ENCODE peak calls at places on chromosomes 13 and 19, in four cellular contexts. E is K562, U is GM12878, O is GM12891. V is an unnamed sample.

GRCh38 chr19:5313307-5313706 is 27.3 kb downstream of the PTPRS start:
- DNase-seq in O (no peak), E (no peak), U (no peak), V (no peak)

GRCh38 chr19:38095411-38096308 is 128.4 kb downstream of the DPF1 start:
- DNase-seq in U (peak), E (peak), O (peak), V (peak)

GRCh38 chr13:43284162-43284561 is 260.8 kb downstream of the DNAJC15 start:
- DNase-seq in E (no peak), U (no peak), O (no peak), V (no peak)

GRCh38 chr13:33766724-33767123 is 51.2 kb upstream of the RFC3 start:
- DNase-seq in E (no peak), U (no peak), O (no peak), V (no peak)

GRCh38 chr13:71634605-71635443 is 232.2 kb downstream of the DACH1 start:
- DNase-seq in O (no peak), E (no peak), U (no peak), V (no peak)

GRCh38 chr19:10565028-10565566 is 713 bp downstream of the KRI1 start:
- DNase-seq in O (peak), U (no peak), E (peak), V (peak)

GRCh38 chr13:92682832-92683517 is 543.6 kb upstream of the GPC6 start:
- DNase-seq in O (no peak), U (no peak), E (peak), V (no peak)

GRCh38 chr19:52570005-52570861 is at the start of gene ZNF701:
- DNase-seq in U (peak), O (peak), E (peak), V (peak)

GRCh38 chr13:37443538-37443937 is 155.0 kb downstream of the POSTN start:
- DNase-seq in O (no peak), U (no peak), E (no peak), V (no peak)

GRCh38 chr13:93505104-93505952 is 278.7 kb downstream of the GPC6 start:
- DNase-seq in O (no peak), E (no peak), U (no peak), V (no peak)

DNA sequence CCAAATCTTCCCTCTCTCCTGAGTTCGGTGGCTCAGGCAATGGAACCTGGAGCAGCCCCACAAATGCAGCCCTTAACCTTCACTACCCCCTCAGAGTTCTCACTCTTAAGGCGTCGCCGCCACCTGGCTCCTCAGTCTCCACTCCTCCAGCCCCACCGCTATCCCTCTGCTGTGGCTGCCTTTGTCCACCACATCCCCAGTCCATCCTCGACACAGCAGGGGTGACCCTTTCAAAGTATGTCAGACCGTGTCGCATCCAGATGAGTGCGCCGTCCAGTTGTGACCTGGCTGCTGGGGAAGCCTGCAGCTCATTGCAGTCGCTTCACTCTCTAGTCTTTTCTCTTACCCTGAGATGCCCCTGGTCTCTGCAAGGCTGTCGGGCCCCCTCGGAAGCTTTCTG is 1.0 kb downstream of the SPPL2B start:
- DNase-seq in U (no peak), O (no peak), E (no peak), V (no peak)
- TF ChIP-seq SPI1 in U (no peak), O (no peak), E (no peak), V (no peak)

GRCh38 chr19:46926201-46927071 is 65.6 kb downstream of the ARHGAP35 start:
- DNase-seq in U (no peak), O (no peak), E (no peak), V (no peak)

GRCh38 chr19:46925548-46925950 is 64.8 kb downstream of the ARHGAP35 start:
- DNase-seq in U (no peak), O (no peak), E (no peak), V (no peak)

GRCh38 chr19:46927893-46928292 is 67.1 kb downstream of the ARHGAP35 start:
- DNase-seq in U (no peak), E (no peak), O (no peak), V (no peak)

GRCh38 chr19:46928951-46929350 is 68.2 kb downstream of the ARHGAP35 start:
- DNase-seq in O (no peak), E (no peak), U (no peak), V (no peak)

DNA sequence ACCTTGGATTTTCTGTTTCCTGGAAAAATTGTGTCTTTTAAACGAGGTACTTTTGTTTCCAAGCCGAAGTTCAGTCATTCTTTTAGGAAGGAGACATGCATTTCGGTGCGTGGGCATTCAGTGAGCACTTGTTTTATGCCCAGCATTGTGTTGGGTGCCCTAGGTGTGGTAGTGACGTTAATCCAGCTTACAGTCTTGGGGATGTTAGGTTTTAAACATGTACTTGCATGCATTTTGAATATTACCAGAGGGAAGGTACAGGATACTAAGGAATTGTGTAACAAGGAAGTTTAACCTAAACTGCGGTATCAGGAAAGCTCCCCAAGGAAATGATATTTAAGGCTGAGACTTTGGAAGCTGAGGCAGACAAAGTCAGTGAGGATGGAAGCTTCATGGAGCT is 66.3 kb downstream of the ARHGAP35 start:
- DNase-seq in E (no peak), O (no peak), U (no peak), V (no peak)
- TF ChIP-seq SPI1 in E (no peak), O (no peak), U (no peak), V (no peak)

GRCh38 chr19:34502582-34503545 is 21.3 kb downstream of the WTIP start:
- DNase-seq in O (no peak), E (no peak), U (no peak), V (no peak)

GRCh38 chr19:34505321-34506025 is 23.9 kb downstream of the WTIP start:
- DNase-seq in U (no peak), E (no peak), O (no peak), V (no peak)

GRCh38 chr19:34504809-34505291 is 23.3 kb downstream of the WTIP start:
- DNase-seq in E (no peak), O (no peak), U (no peak), V (no peak)

GRCh38 chr19:34503546-34504272 is 22.2 kb downstream of the WTIP start:
- DNase-seq in O (no peak), U (no peak), E (no peak), V (no peak)

GRCh38 chr19:34504273-34504808 is 22.8 kb downstream of the WTIP start:
- DNase-seq in E (no peak), U (no peak), O (no peak), V (no peak)
- TF ChIP-seq SPI1 in E (no peak), U (no peak), O (no peak), V (no peak)

GRCh38 chr19:19348266-19348665 is 27.6 kb downstream of the MAU2 start:
- DNase-seq in U (no peak), O (no peak), E (no peak), V (no peak)
- TF ChIP-seq SPI1 in U (no peak), O (no peak), E (no peak), V (no peak)

GRCh38 chr19:46762245-46762890 is 16.1 kb upstream of the STRN4 start:
- DNase-seq in U (no peak), E (no peak), O (no peak), V (no peak)
- TF ChIP-seq SPI1 in U (no peak), E (no peak), O (no peak), V (no peak)

GRCh38 chr19:56671613-56671994 is at the start of gene ZNF835:
- DNase-seq in O (peak), E (no peak), U (no peak), V (peak)
- TF ChIP-seq SPI1 in O (no peak), E (no peak), U (no peak), V (no peak)

V was measured in HL-60.